ENCODE peak calls at places on chromosomes 4 and X, in nine cellular contexts. F is heart right ventricle; H is PC-3; G is pancreas; B is CD4-positive, alpha-beta T cell; N is A549; K is CD8-positive, alpha-beta T cell; R is K562; D is IMR-90. E is an unnamed sample.

GRCh38 chr4:19832388-19832787 is 419.3 kb upstream of the SLIT2 start:
- ATAC-seq in F (no peak), H (peak; percentile 53), G (no peak), B (no peak), N (no peak), K (no peak), R (no peak), D (peak; percentile 64), E (no peak)

GRCh38 chr4:128635141-128635911 is 174.2 kb upstream of the JADE1 start:
- ATAC-seq in F (peak; percentile 71), H (no peak), G (peak; percentile 80), B (no peak), N (peak; percentile 90), K (no peak), R (peak; percentile 76), D (no peak), E (peak; percentile 58)

GRCh38 chr4:26181616-26182015 is 139.2 kb upstream of the RBPJ start:
- ATAC-seq in F (no peak), H (peak; percentile 32), G (no peak), B (no peak), N (no peak), K (no peak), R (no peak), D (peak; percentile 79), E (no peak)

GRCh38 chrX:135556055-135556454 is 35.6 kb downstream of the INTS6L start:
- ATAC-seq in F (no peak), H (no peak), G (no peak), B (no peak), N (no peak), K (no peak), R (no peak), D (no peak), E (no peak)

GRCh38 chr4:139042981-139043460 is 27.4 kb downstream of the NOCT start:
- ATAC-seq in F (peak; percentile 51), H (no peak), G (no peak), B (no peak), N (peak; percentile 18), K (no peak), R (no peak), D (peak; percentile 48), E (peak; percentile 85)

GRCh38 chrX:155127940-155128339 is 56.6 kb downstream of the BRCC3 start:
- ATAC-seq in F (no peak), H (no peak), G (no peak), B (no peak), N (no peak), K (no peak), R (no peak), D (no peak), E (no peak)

GRCh38 chrX:16258936-16259335 is 91.7 kb downstream of the MAGEB17 start:
- ATAC-seq in F (no peak), H (no peak), G (no peak), B (no peak), N (no peak), K (no peak), R (no peak), D (peak; percentile 86), E (no peak)

GRCh38 chrX:37347420-37347819 is 1.7 kb upstream of the PRRG1 start:
- ATAC-seq in F (no peak), H (no peak), G (no peak), B (no peak), N (no peak), K (no peak), R (no peak), D (peak; percentile 26), E (no peak)

GRCh38 chr4:130545596-130545995 is 1449.6 kb downstream of the C4orf33 start:
- ATAC-seq in F (no peak), H (no peak), G (no peak), B (no peak), N (no peak), K (no peak), R (no peak), D (no peak), E (no peak)

GRCh38 chrX:38006778-38007177 is 425 bp downstream of the SYTL5 start:
- ATAC-seq in F (no peak), H (no peak), G (no peak), B (no peak), N (no peak), K (no peak), R (no peak), D (no peak), E (no peak)

GRCh38 chr4:15353207-15353606 is 74.6 kb upstream of the C1QTNF7 start:
- ATAC-seq in F (no peak), H (no peak), G (no peak), B (no peak), N (no peak), K (no peak), R (no peak), D (peak; percentile 56), E (no peak)

GRCh38 chrX:19237919-19238318 is 105.8 kb upstream of the PDHA1 start:
- ATAC-seq in F (no peak), H (no peak), G (no peak), B (no peak), N (no peak), K (no peak), R (no peak), D (no peak), E (peak; percentile 69)

GRCh38 chrX:19350831-19351447 is 7.2 kb downstream of the PDHA1 start:
- ATAC-seq in F (no peak), H (no peak), G (no peak), B (no peak), N (no peak), K (peak; percentile 65), R (no peak), D (no peak), E (no peak)

GRCh38 chr4:53161475-53162423 is 204.1 kb downstream of the SCFD2 start:
- ATAC-seq in F (no peak), H (no peak), G (no peak), B (no peak), N (no peak), K (no peak), R (no peak), D (no peak), E (no peak)

GRCh38 chrX:153635788-153636668 is 11.0 kb upstream of the DUSP9 start:
- ATAC-seq in F (no peak), H (peak; percentile 71), G (no peak), B (peak; percentile 61), N (peak; percentile 98), K (peak; percentile 52), R (peak; percentile 78), D (no peak), E (no peak)

GRCh38 chr4:10620935-10621488 is 63.6 kb downstream of the CLNK start:
- ATAC-seq in F (no peak), H (no peak), G (no peak), B (no peak), N (no peak), K (no peak), R (no peak), D (no peak), E (no peak)
- H3K27ac ChIP-seq in F (no peak overlapping the region), H (no peak overlapping the region), G (no peak overlapping the region), B (no peak overlapping the region), N (no peak overlapping the region), K (no peak overlapping the region), R (no peak overlapping the region), D (no peak overlapping the region), E (no peak overlapping the region)

DNA sequence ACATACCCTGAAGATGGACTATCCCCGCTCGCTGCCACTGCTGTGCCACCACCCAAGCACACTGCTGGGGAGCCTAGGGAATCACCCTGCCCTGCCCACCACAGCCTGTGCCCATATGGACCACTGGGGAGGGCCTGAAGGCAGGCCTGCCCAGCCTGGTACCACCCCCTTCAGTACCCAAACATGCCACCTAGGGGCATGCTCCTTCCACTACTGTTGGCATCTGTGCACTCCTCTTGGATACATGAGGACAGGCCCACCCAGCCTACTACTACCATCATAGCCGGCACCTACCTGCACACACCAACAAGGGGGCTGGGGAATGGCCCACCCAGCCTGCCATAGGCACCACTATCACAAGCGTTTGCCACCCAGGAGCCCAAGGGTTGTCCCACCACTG is 30.1 kb upstream of the PRDX4 start:
- ATAC-seq in F (no peak), H (no peak), G (no peak), B (peak; percentile 71), N (peak; percentile 71), K (no peak), R (no peak), D (peak; percentile 35), E (no peak)
- TF ChIP-seq CTCF in F (no peak), H (no peak), G (no peak), B (no peak), N (no peak), K (no peak), R (no peak), D (peak; percentile 6), E (no peak)

GRCh38 chr4:89839558-89839957 is 2.6 kb upstream of the SNCA start:
- ATAC-seq in F (no peak), H (no peak), G (no peak), B (no peak), N (no peak), K (no peak), R (no peak), D (no peak), E (no peak)

GRCh38 chr4:89836031-89836777 is 757 bp downstream of the SNCA start:
- ATAC-seq in F (no peak), H (no peak), G (no peak), B (no peak), N (no peak), K (no peak), R (peak; percentile 80), D (no peak), E (no peak)

GRCh38 chr4:89837385-89837995 is 529 bp upstream of the SNCA start:
- ATAC-seq in F (peak; percentile 37), H (no peak), G (peak; percentile 20), B (peak; percentile 66), N (peak; percentile 80), K (peak; percentile 34), R (peak; percentile 72), D (peak; percentile 65), E (peak; percentile 37)

GRCh38 chr4:89836897-89837384 is at the start of gene SNCA:
- ATAC-seq in F (peak; percentile 83), H (no peak), G (peak; percentile 74), B (peak; percentile 58), N (peak; percentile 90), K (peak; percentile 44), R (peak; percentile 82), D (peak; percentile 96), E (peak; percentile 85)

GRCh38 chr4:89838005-89838404 is 1.0 kb upstream of the SNCA start:
- ATAC-seq in F (no peak), H (no peak), G (peak; percentile 46), B (no peak), N (peak; percentile 35), K (no peak), R (peak; percentile 45), D (no peak), E (no peak)
- H3K27ac ChIP-seq in F (no peak overlapping the region), H (no peak overlapping the region), G (no peak overlapping the region), B (no peak overlapping the region), N (no peak overlapping the region), K (no peak overlapping the region), R (no peak overlapping the region), D (no peak overlapping the region), E (peak overlapping the region; percentile 67)

DNA sequence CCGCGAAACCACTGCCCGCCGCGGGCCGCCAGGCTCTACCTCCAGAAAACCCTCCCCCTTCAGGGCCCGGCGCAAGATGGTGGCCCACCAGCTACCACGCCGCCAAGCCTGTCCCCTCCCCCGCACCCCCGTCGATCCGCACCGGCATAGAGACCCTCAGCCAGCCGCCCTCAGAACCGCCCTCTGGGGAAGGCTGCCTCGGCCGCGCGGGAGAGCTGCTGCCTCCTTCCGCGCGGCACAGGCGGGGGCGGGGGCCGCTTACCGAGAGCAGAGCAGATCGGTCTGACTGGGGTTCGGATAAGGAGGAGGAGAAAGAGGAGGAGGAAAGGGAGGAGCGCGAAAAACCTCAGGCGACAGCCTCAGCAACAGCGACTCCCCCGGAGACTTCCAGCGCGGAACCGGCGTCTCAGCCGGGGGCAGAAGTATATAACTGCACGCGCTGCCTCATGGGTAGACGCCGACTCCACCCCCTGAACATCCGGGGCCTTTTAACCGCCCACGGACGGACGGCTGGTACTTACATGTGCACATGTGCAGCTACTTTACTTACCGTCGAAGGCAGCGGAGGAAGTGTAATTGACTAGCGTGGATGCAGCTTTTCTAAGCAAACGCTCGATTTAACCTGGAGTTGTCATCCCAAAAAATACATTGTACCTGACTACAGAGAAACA is at the start of gene ZNF280C:
- ATAC-seq in F (peak; percentile 97), H (peak; percentile 95), G (peak; percentile 94), B (peak; percentile 96), N (peak; percentile 98), K (peak; percentile 94), R (peak; percentile 97), D (peak; percentile 97), E (peak; percentile 95)
- TF ChIP-seq CTCF in F (peak; percentile 39), H (peak; percentile 25), G (no peak), B (peak; percentile 31), N (no peak), K (no peak), R (peak; percentile 62), D (peak; percentile 42), E (no peak)